ENCODE peak calls at places on chromosomes 2 and 18, in four cellular contexts. Q, R, W and Y are unnamed samples.
A peak's percentile ranks its signal among the peaks of the same experiment; 100 is the strongest.

GRCh38 chr2:113291191-113291590 is 12.5 kb upstream of the PAX8 start:
- DNase-seq in R (no peak), W (no peak), Q (no peak), Y (no peak)

GRCh38 chr2:144925886-144926285 is 406.0 kb upstream of the ZEB2 start:
- DNase-seq in Q (no peak), W (no peak), R (no peak), Y (no peak)

GRCh38 chr2:45889053-45889452 is 237.6 kb downstream of the PRKCE start:
- DNase-seq in R (no peak), Q (peak; percentile 73), W (peak; percentile 36), Y (no peak)

GRCh38 chr2:86833315-86833714 is 28.4 kb downstream of the CD8B start:
- DNase-seq in Q (no peak), W (no peak), R (no peak), Y (no peak)

GRCh38 chr18:74485860-74486849 is 10.0 kb upstream of the CNDP2 start:
- DNase-seq in R (no peak), W (no peak), Q (no peak), Y (no peak)

GRCh38 chr2:36371070-36371962 is 15.7 kb downstream of the CRIM1 start:
- DNase-seq in W (no peak), R (peak; percentile 83), Q (no peak), Y (peak; percentile 62)

GRCh38 chr18:9177466-9177865 is 40.9 kb downstream of the ANKRD12 start:
- DNase-seq in Q (no peak), R (no peak), W (no peak), Y (no peak)

GRCh38 chr2:148965596-148966431 is 72.7 kb upstream of the LYPD6B start:
- DNase-seq in R (no peak), Q (peak; percentile 51), W (no peak), Y (no peak)

GRCh38 chr18:35116784-35117318 is 75.6 kb downstream of the MAPRE2 start:
- DNase-seq in Q (no peak), W (no peak), R (no peak), Y (no peak)

GRCh38 chr2:184119920-184120820 is 478.2 kb upstream of the ZNF804A start:
- DNase-seq in Q (no peak), R (no peak), W (no peak), Y (no peak)

GRCh38 chr2:168961450-168962229 is 60.5 kb downstream of the G6PC2 start:
- DNase-seq in R (peak; percentile 84), W (peak; percentile 65), Q (peak; percentile 41), Y (peak; percentile 80)

GRCh38 chr2:33555681-33556080 is 43.4 kb downstream of the FAM98A start:
- DNase-seq in W (no peak), Q (no peak), R (no peak), Y (no peak)

GRCh38 chr2:189149981-189150380 is 29.6 kb downstream of the COL5A2 start:
- DNase-seq in W (no peak), R (no peak), Q (no peak), Y (peak; percentile 54)
- TF ChIP-seq MYC in W (no peak), R (no peak), Q (no peak), Y (no peak)

GRCh38 chr2:186497928-186498327 is 11.9 kb downstream of the ZC3H15 start:
- DNase-seq in R (no peak), W (no peak), Q (no peak), Y (no peak)

GRCh38 chr2:186496401-186496800 is 10.3 kb downstream of the ZC3H15 start:
- DNase-seq in R (no peak), Q (no peak), W (no peak), Y (no peak)

GRCh38 chr2:186493564-186494085 is 7.6 kb downstream of the ZC3H15 start:
- DNase-seq in R (no peak), Q (no peak), W (no peak), Y (no peak)

GRCh38 chr2:186503827-186504606 is 18.0 kb downstream of the ZC3H15 start:
- DNase-seq in W (no peak), Q (no peak), R (peak; percentile 42), Y (no peak)

GRCh38 chr2:186498834-186499233 is 12.8 kb downstream of the ZC3H15 start:
- DNase-seq in R (no peak), W (no peak), Q (no peak), Y (no peak)
- TF ChIP-seq SMC3 in R (no peak), W (no peak), Q (no peak), Y (no peak)

GRCh38 chr2:213766062-213766461 is 481.8 kb downstream of the SPAG16 start:
- DNase-seq in W (no peak), R (no peak), Q (no peak), Y (no peak)

GRCh38 chr2:213763358-213763757 is 479.1 kb downstream of the SPAG16 start:
- DNase-seq in W (no peak), R (no peak), Q (no peak), Y (no peak)

GRCh38 chr2:213763963-213764362 is 479.7 kb downstream of the SPAG16 start:
- DNase-seq in R (no peak), Q (no peak), W (no peak), Y (no peak)

GRCh38 chr2:213764849-213765248 is 480.6 kb downstream of the SPAG16 start:
- DNase-seq in Q (no peak), R (no peak), W (no peak), Y (no peak)

GRCh38 chr2:213766465-213766891 is 482.2 kb downstream of the SPAG16 start:
- DNase-seq in R (no peak), Q (peak; percentile 60), W (no peak), Y (no peak)
- TF ChIP-seq CHD2 in R (no peak), Q (peak; percentile 12), W (no peak), Y (no peak)

GRCh38 chr2:3130444-3130843 is 247.2 kb downstream of the EIPR1 start:
- DNase-seq in Q (no peak), W (no peak), R (no peak), Y (no peak)

GRCh38 chr2:3132466-3132865 is 245.2 kb downstream of the EIPR1 start:
- DNase-seq in Q (no peak), R (no peak), W (no peak), Y (no peak)

GRCh38 chr2:3130889-3131635 is 246.6 kb downstream of the EIPR1 start:
- DNase-seq in Q (no peak), W (no peak), R (no peak), Y (no peak)

GRCh38 chr2:3129867-3130266 is 247.8 kb downstream of the EIPR1 start:
- DNase-seq in Q (no peak), W (no peak), R (no peak), Y (no peak)

DNA sequence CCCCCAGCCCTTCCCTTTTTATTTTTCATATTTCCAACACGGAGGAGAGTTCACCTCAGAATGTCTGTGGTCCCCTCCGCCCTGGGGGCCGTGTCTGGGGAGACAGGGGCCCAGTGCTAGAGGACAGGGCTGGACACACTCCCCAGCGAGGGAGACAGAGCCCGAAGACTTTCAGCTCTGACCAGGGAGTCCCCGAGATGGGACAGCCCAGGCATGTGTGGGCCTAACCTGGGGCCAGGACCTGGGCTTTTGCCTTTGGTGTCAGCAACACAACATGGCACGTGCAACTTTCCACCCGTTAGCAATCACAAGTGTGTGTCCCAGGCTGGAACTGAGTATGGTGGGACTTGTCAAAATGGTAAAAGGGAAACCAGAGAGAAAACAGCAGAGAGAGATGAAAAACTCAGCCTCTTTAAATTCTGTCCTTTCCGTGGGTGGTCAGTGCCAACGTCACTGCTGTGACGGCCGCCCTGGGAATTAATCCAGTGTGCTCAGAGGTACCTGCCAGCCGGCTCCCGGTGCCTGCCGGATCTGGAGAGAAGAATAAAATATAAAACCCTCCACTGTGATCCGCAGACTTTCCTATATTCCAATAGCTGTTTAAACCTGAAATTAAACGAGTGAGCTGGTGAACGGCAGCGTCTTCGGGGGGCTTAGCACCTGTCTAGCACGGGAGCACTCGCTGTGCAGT is 245.8 kb downstream of the EIPR1 start:
- DNase-seq in Q (no peak), W (no peak), R (no peak), Y (no peak)
- TF ChIP-seq MYC in Q (no peak), W (no peak), R (no peak), Y (no peak)